ENCODE peak calls at places on chromosomes 2 and 18, in ten cellular contexts. One of them, this sample, is unnamed.

GRCh38 chr2:195016821-195017220 is 640.2 kb upstream of the SLC39A10 start:
- DNase-seq in A549: no peak
- DNase-seq in C1 segment of cervical spinal cord: no peak
- DNase-seq in foreskin keratinocyte: no peak
- DNase-seq in DMS 273 treated with DMSO at 0.1 percent for 48 hours: no peak
- DNase-seq in SJCRH30: no peak
- DNase-seq in ascending aorta: no peak
- DNase-seq in GM12892: no peak
- DNase-seq in SK-MEL-5: no peak
- DNase-seq in stromal cell of bone marrow: no peak
- DNase-seq in this sample: no peak

GRCh38 chr2:48341556-48342133 is 188.3 kb upstream of the STON1 start:
- DNase-seq in SK-MEL-5: peak; percentile 75
- DNase-seq in DMS 273 treated with DMSO at 0.1 percent for 48 hours: peak; percentile 58
- DNase-seq in foreskin keratinocyte: no peak
- DNase-seq in GM12892: no peak
- DNase-seq in C1 segment of cervical spinal cord: no peak
- DNase-seq in stromal cell of bone marrow: no peak
- DNase-seq in SJCRH30: no peak
- DNase-seq in ascending aorta: no peak
- DNase-seq in A549: no peak
- DNase-seq in this sample: no peak

GRCh38 chr2:118834440-118834810 is 13.0 kb downstream of the EN1 start:
- DNase-seq in A549: no peak
- DNase-seq in foreskin keratinocyte: no peak
- DNase-seq in ascending aorta: peak; percentile 57
- DNase-seq in DMS 273 treated with DMSO at 0.1 percent for 48 hours: no peak
- DNase-seq in SJCRH30: no peak
- DNase-seq in SK-MEL-5: no peak
- DNase-seq in GM12892: no peak
- DNase-seq in C1 segment of cervical spinal cord: no peak
- DNase-seq in stromal cell of bone marrow: no peak
- DNase-seq in this sample: no peak

GRCh38 chr2:41994177-41994576 is 53.6 kb upstream of the PKDCC start:
- DNase-seq in stromal cell of bone marrow: peak; percentile 39
- DNase-seq in GM12892: no peak
- DNase-seq in SJCRH30: no peak
- DNase-seq in foreskin keratinocyte: no peak
- DNase-seq in SK-MEL-5: no peak
- DNase-seq in ascending aorta: no peak
- DNase-seq in C1 segment of cervical spinal cord: no peak
- DNase-seq in DMS 273 treated with DMSO at 0.1 percent for 48 hours: no peak
- DNase-seq in A549: no peak
- DNase-seq in this sample: no peak

GRCh38 chr18:55452123-55452611 is 135.8 kb downstream of the TCF4 start:
- DNase-seq in stromal cell of bone marrow: peak; percentile 35
- DNase-seq in ascending aorta: no peak
- DNase-seq in SK-MEL-5: no peak
- DNase-seq in A549: no peak
- DNase-seq in foreskin keratinocyte: peak; percentile 82
- DNase-seq in C1 segment of cervical spinal cord: no peak
- DNase-seq in SJCRH30: no peak
- DNase-seq in DMS 273 treated with DMSO at 0.1 percent for 48 hours: no peak
- DNase-seq in GM12892: no peak
- DNase-seq in this sample: no peak

GRCh38 chr18:12282436-12283039 is 25.5 kb upstream of the TUBB6 start:
- DNase-seq in C1 segment of cervical spinal cord: no peak
- DNase-seq in DMS 273 treated with DMSO at 0.1 percent for 48 hours: no peak
- DNase-seq in SK-MEL-5: no peak
- DNase-seq in GM12892: no peak
- DNase-seq in ascending aorta: no peak
- DNase-seq in SJCRH30: no peak
- DNase-seq in stromal cell of bone marrow: peak; percentile 71
- DNase-seq in foreskin keratinocyte: peak; percentile 97
- DNase-seq in A549: no peak
- DNase-seq in this sample: peak; percentile 69

GRCh38 chr2:39772086-39772811 is 6.8 kb downstream of the THUMPD2 start:
- DNase-seq in C1 segment of cervical spinal cord: no peak
- DNase-seq in A549: no peak
- DNase-seq in GM12892: no peak
- DNase-seq in stromal cell of bone marrow: no peak
- DNase-seq in SK-MEL-5: no peak
- DNase-seq in foreskin keratinocyte: peak; percentile 87
- DNase-seq in ascending aorta: no peak
- DNase-seq in SJCRH30: no peak
- DNase-seq in DMS 273 treated with DMSO at 0.1 percent for 48 hours: no peak
- DNase-seq in this sample: peak; percentile 60

GRCh38 chr2:223501604-223502003 is 100.6 kb downstream of the SCG2 start:
- DNase-seq in ascending aorta: no peak
- DNase-seq in A549: no peak
- DNase-seq in DMS 273 treated with DMSO at 0.1 percent for 48 hours: no peak
- DNase-seq in C1 segment of cervical spinal cord: no peak
- DNase-seq in SK-MEL-5: no peak
- DNase-seq in SJCRH30: no peak
- DNase-seq in foreskin keratinocyte: no peak
- DNase-seq in GM12892: no peak
- DNase-seq in stromal cell of bone marrow: no peak
- DNase-seq in this sample: no peak

GRCh38 chr18:76554788-76555187 is 59.7 kb upstream of the ZNF516 start:
- DNase-seq in DMS 273 treated with DMSO at 0.1 percent for 48 hours: no peak
- DNase-seq in A549: no peak
- DNase-seq in stromal cell of bone marrow: no peak
- DNase-seq in GM12892: no peak
- DNase-seq in C1 segment of cervical spinal cord: no peak
- DNase-seq in ascending aorta: no peak
- DNase-seq in SJCRH30: no peak
- DNase-seq in SK-MEL-5: no peak
- DNase-seq in foreskin keratinocyte: no peak
- DNase-seq in this sample: no peak

GRCh38 chr18:10379511-10379910 is 74.9 kb upstream of the APCDD1 start:
- DNase-seq in C1 segment of cervical spinal cord: no peak
- DNase-seq in ascending aorta: no peak
- DNase-seq in GM12892: no peak
- DNase-seq in foreskin keratinocyte: no peak
- DNase-seq in DMS 273 treated with DMSO at 0.1 percent for 48 hours: no peak
- DNase-seq in SJCRH30: no peak
- DNase-seq in SK-MEL-5: no peak
- DNase-seq in A549: no peak
- DNase-seq in stromal cell of bone marrow: no peak
- DNase-seq in this sample: no peak

GRCh38 chr2:54665436-54665856 is 58.0 kb upstream of the EML6 start:
- DNase-seq in stromal cell of bone marrow: no peak
- DNase-seq in SK-MEL-5: peak; percentile 87
- DNase-seq in GM12892: no peak
- DNase-seq in ascending aorta: no peak
- DNase-seq in C1 segment of cervical spinal cord: no peak
- DNase-seq in A549: no peak
- DNase-seq in SJCRH30: peak; percentile 51
- DNase-seq in foreskin keratinocyte: peak; percentile 42
- DNase-seq in DMS 273 treated with DMSO at 0.1 percent for 48 hours: peak; percentile 55
- DNase-seq in this sample: no peak

GRCh38 chr18:54775686-54776085 is 52.6 kb upstream of the RAB27B start:
- DNase-seq in SJCRH30: no peak
- DNase-seq in SK-MEL-5: peak; percentile 21
- DNase-seq in stromal cell of bone marrow: peak; percentile 64
- DNase-seq in ascending aorta: no peak
- DNase-seq in A549: peak; percentile 62
- DNase-seq in GM12892: no peak
- DNase-seq in C1 segment of cervical spinal cord: no peak
- DNase-seq in foreskin keratinocyte: peak; percentile 73
- DNase-seq in DMS 273 treated with DMSO at 0.1 percent for 48 hours: no peak
- DNase-seq in this sample: peak; percentile 20

GRCh38 chr2:236688563-236689392 is 119.2 kb downstream of the ACKR3 start:
- DNase-seq in A549: no peak
- DNase-seq in stromal cell of bone marrow: no peak
- DNase-seq in foreskin keratinocyte: no peak
- DNase-seq in SJCRH30: peak; percentile 55
- DNase-seq in SK-MEL-5: no peak
- DNase-seq in ascending aorta: no peak
- DNase-seq in GM12892: no peak
- DNase-seq in DMS 273 treated with DMSO at 0.1 percent for 48 hours: no peak
- DNase-seq in C1 segment of cervical spinal cord: no peak
- DNase-seq in this sample: no peak

GRCh38 chr18:77811510-77811909 is 561.9 kb downstream of the GALR1 start:
- DNase-seq in GM12892: no peak
- DNase-seq in SJCRH30: peak; percentile 57
- DNase-seq in DMS 273 treated with DMSO at 0.1 percent for 48 hours: no peak
- DNase-seq in SK-MEL-5: no peak
- DNase-seq in foreskin keratinocyte: peak; percentile 4
- DNase-seq in stromal cell of bone marrow: no peak
- DNase-seq in C1 segment of cervical spinal cord: no peak
- DNase-seq in A549: no peak
- DNase-seq in ascending aorta: no peak
- DNase-seq in this sample: peak; percentile 1